ENCODE peak calls at places on chromosomes 3 and 15, in eight cellular contexts. Q is head of caudate nucleus, C is NCI-H524, F is heart right ventricle, O is stomach, Z is PC-3, Y is NCI-H1105, E is anterior cingulate cortex. R is an unnamed sample.
A peak's percentile ranks its signal among the peaks of the same experiment; 100 is the strongest.

GRCh38 chr15:75713338-75713895 is 769 bp upstream of the CSPG4 start:
- DNase-seq in Q (no peak), C (no peak), F (peak; percentile 62), O (peak; percentile 42), Z (no peak), Y (no peak), E (no peak), R (no peak)

GRCh38 chr3:142960322-142960850 is 3.1 kb downstream of the PAQR9 start:
- DNase-seq in Q (no peak), C (no peak), F (no peak), O (no peak), Z (peak; percentile 19), Y (no peak), E (no peak), R (no peak)

GRCh38 chr15:48644827-48645557 is 517 bp downstream of the FBN1 start:
- DNase-seq in Q (peak; percentile 78), C (peak; percentile 28), F (peak; percentile 42), O (no peak), Z (peak; percentile 37), Y (peak; percentile 11), E (no peak), R (peak; percentile 55)

GRCh38 chr15:40340740-40341400 is at the start of gene CCDC9B:
- DNase-seq in Q (peak; percentile 85), C (peak; percentile 63), F (peak; percentile 93), O (peak; percentile 95), Z (peak; percentile 93), Y (peak; percentile 72), E (peak; percentile 88), R (peak; percentile 99)

GRCh38 chr3:120498947-120499346 is 48.2 kb upstream of the FSTL1 start:
- DNase-seq in Q (no peak), C (no peak), F (no peak), O (no peak), Z (peak; percentile 91), Y (no peak), E (no peak), R (no peak)

GRCh38 chr15:99507732-99508571 is 57.8 kb upstream of the MEF2A start:
- DNase-seq in Q (no peak), C (no peak), F (peak; percentile 56), O (no peak), Z (peak; percentile 78), Y (no peak), E (no peak), R (peak; percentile 77)

GRCh38 chr15:44729394-44729913 is 6.9 kb upstream of the TRIM69 start:
- DNase-seq in Q (peak; percentile 44), C (no peak), F (peak; percentile 31), O (peak; percentile 50), Z (no peak), Y (peak; percentile 20), E (peak; percentile 49), R (no peak)

GRCh38 chr3:139764936-139765335 is 87.2 kb upstream of the NMNAT3 start:
- DNase-seq in Q (no peak), C (no peak), F (no peak), O (no peak), Z (peak; percentile 8), Y (no peak), E (no peak), R (no peak)

GRCh38 chr15:77070500-77071337 is at the start of gene TSPAN3:
- DNase-seq in Q (peak; percentile 96), C (peak; percentile 87), F (peak; percentile 94), O (peak; percentile 94), Z (peak; percentile 92), Y (peak; percentile 75), E (peak; percentile 85), R (peak; percentile 95)

GRCh38 chr15:70421197-70421482 is 323.4 kb upstream of the TLE3 start:
- DNase-seq in Q (no peak), C (peak; percentile 91), F (no peak), O (peak; percentile 54), Z (no peak), Y (peak; percentile 92), E (no peak), R (no peak)

GRCh38 chr3:11563159-11563558 is 80.6 kb downstream of the VGLL4 start:
- DNase-seq in Q (no peak), C (no peak), F (no peak), O (no peak), Z (no peak), Y (no peak), E (no peak), R (peak; percentile 56)

GRCh38 chr3:27279153-27279552 is 90.0 kb downstream of the NEK10 start:
- DNase-seq in Q (peak; percentile 3), C (no peak), F (no peak), O (peak; percentile 32), Z (peak; percentile 23), Y (no peak), E (no peak), R (no peak)

GRCh38 chr3:167762296-167762695 is 26.8 kb downstream of the SERPINI1 start:
- DNase-seq in Q (no peak), C (no peak), F (no peak), O (no peak), Z (no peak), Y (no peak), E (no peak), R (no peak)

GRCh38 chr3:65338571-65338970 is 650.8 kb upstream of the ADAMTS9 start:
- DNase-seq in Q (no peak), C (no peak), F (no peak), O (no peak), Z (peak; percentile 2), Y (no peak), E (no peak), R (no peak)

GRCh38 chr3:30145281-30145680 is 461.1 kb upstream of the TGFBR2 start:
- DNase-seq in Q (no peak), C (no peak), F (no peak), O (no peak), Z (peak; percentile 60), Y (no peak), E (no peak), R (no peak)

GRCh38 chr15:30649952-30650929 is 24.3 kb downstream of the ARHGAP11B start:
- DNase-seq in Q (no peak), C (no peak), F (no peak), O (no peak), Z (no peak), Y (no peak), E (no peak), R (no peak)

GRCh38 chr3:134517796-134518195 is 31.9 kb downstream of the CEP63 start:
- DNase-seq in Q (no peak), C (no peak), F (no peak), O (no peak), Z (no peak), Y (no peak), E (no peak), R (no peak)

GRCh38 chr3:101319531-101319930 is 844 bp downstream of the IMPG2 start:
- DNase-seq in Q (no peak), C (no peak), F (no peak), O (no peak), Z (no peak), Y (no peak), E (no peak), R (no peak)

GRCh38 chr3:169564883-169565282 is 98.6 kb downstream of the MECOM start:
- DNase-seq in Q (no peak), C (no peak), F (no peak), O (no peak), Z (peak; percentile 31), Y (no peak), E (no peak), R (no peak)

GRCh38 chr15:29348308-29348914 is 78.8 kb upstream of the NSMCE3 start:
- DNase-seq in Q (no peak), C (no peak), F (no peak), O (no peak), Z (no peak), Y (no peak), E (no peak), R (no peak)

GRCh38 chr15:57138260-57138895 is 219.9 kb downstream of the TCF12 start:
- DNase-seq in Q (no peak), C (peak; percentile 65), F (peak; percentile 42), O (peak; percentile 31), Z (peak; percentile 66), Y (peak; percentile 58), E (no peak), R (no peak)

GRCh38 chr15:101250331-101250730 is 1.5 kb downstream of the CHSY1 start:
- DNase-seq in Q (no peak), C (no peak), F (no peak), O (no peak), Z (peak; percentile 62), Y (no peak), E (no peak), R (no peak)

GRCh38 chr15:38691365-38691764 is 126.8 kb upstream of the RASGRP1 start:
- DNase-seq in Q (no peak), C (no peak), F (no peak), O (no peak), Z (no peak), Y (no peak), E (no peak), R (no peak)

GRCh38 chr15:66151809-66152208 is 101.7 kb downstream of the MEGF11 start:
- DNase-seq in Q (no peak), C (peak; percentile 98), F (no peak), O (peak; percentile 34), Z (no peak), Y (peak; percentile 98), E (no peak), R (no peak)

GRCh38 chr3:154844863-154845262 is 235.3 kb upstream of the MME start:
- DNase-seq in Q (no peak), C (no peak), F (no peak), O (no peak), Z (no peak), Y (peak; percentile 57), E (no peak), R (no peak)

GRCh38 chr3:185330238-185330637 is 32.7 kb upstream of the MAP3K13 start:
- DNase-seq in Q (no peak), C (no peak), F (no peak), O (no peak), Z (no peak), Y (no peak), E (no peak), R (peak; percentile 37)